ENCODE peak calls at places on chromosome 22, in five cellular contexts. O, C, I, Y and K are unnamed samples.

GRCh38 chr22:18060646-18061620 is 16.9 kb upstream of the PEX26 start:
- DNase-seq in O (no peak), C (no peak), I (peak), Y (peak), K (no peak)

GRCh38 chr22:26573026-26573662 is 16.8 kb downstream of the TPST2 start:
- DNase-seq in O (peak), C (no peak), I (no peak), Y (peak), K (no peak)

GRCh38 chr22:36317658-36318271 is 64.8 kb downstream of the APOL1 start:
- DNase-seq in O (no peak), C (no peak), I (no peak), Y (no peak), K (no peak)

GRCh38 chr22:50340157-50340879 is 2.8 kb upstream of the PPP6R2 start:
- DNase-seq in O (no peak), C (no peak), I (no peak), Y (no peak), K (no peak)

GRCh38 chr22:33073989-33074391 is 15.8 kb upstream of the SYN3 start:
- DNase-seq in O (no peak), C (no peak), I (peak), Y (no peak), K (peak)

GRCh38 chr22:23705358-23705757 is 14.5 kb downstream of the RGL4 start:
- DNase-seq in O (no peak), C (no peak), I (no peak), Y (no peak), K (no peak)

GRCh38 chr22:36258750-36259619 is 6.1 kb downstream of the APOL1 start:
- DNase-seq in O (peak), C (no peak), I (no peak), Y (peak), K (no peak)

GRCh38 chr22:17906978-17907730 is 117.2 kb downstream of the MICAL3 start:
- DNase-seq in O (no peak), C (no peak), I (no peak), Y (no peak), K (no peak)

GRCh38 chr22:43826142-43827093 is 14.3 kb upstream of the EFCAB6 start:
- DNase-seq in O (peak), C (peak), I (peak), Y (peak), K (peak)

GRCh38 chr22:23182289-23183106 is 2.2 kb downstream of the BCR start:
- DNase-seq in O (no peak), C (no peak), I (no peak), Y (peak), K (peak)

GRCh38 chr22:21051145-21051835 is 5.5 kb downstream of the LRRC74B start:
- DNase-seq in O (no peak), C (no peak), I (no peak), Y (no peak), K (no peak)

GRCh38 chr22:45483918-45484499 is 18.7 kb upstream of the FBLN1 start:
- DNase-seq in O (no peak), C (no peak), I (no peak), Y (no peak), K (no peak)

GRCh38 chr22:37552560-37553163 is 7.6 kb upstream of the CDC42EP1 start:
- DNase-seq in O (peak), C (no peak), I (no peak), Y (peak), K (no peak)

GRCh38 chr22:41481131-41481830 is 12.4 kb downstream of the ACO2 start:
- DNase-seq in O (peak), C (no peak), I (no peak), Y (peak), K (no peak)

GRCh38 chr22:44363214-44363979 is 50.6 kb upstream of the SHISAL1 start:
- DNase-seq in O (peak), C (no peak), I (peak), Y (peak), K (peak)

DNA sequence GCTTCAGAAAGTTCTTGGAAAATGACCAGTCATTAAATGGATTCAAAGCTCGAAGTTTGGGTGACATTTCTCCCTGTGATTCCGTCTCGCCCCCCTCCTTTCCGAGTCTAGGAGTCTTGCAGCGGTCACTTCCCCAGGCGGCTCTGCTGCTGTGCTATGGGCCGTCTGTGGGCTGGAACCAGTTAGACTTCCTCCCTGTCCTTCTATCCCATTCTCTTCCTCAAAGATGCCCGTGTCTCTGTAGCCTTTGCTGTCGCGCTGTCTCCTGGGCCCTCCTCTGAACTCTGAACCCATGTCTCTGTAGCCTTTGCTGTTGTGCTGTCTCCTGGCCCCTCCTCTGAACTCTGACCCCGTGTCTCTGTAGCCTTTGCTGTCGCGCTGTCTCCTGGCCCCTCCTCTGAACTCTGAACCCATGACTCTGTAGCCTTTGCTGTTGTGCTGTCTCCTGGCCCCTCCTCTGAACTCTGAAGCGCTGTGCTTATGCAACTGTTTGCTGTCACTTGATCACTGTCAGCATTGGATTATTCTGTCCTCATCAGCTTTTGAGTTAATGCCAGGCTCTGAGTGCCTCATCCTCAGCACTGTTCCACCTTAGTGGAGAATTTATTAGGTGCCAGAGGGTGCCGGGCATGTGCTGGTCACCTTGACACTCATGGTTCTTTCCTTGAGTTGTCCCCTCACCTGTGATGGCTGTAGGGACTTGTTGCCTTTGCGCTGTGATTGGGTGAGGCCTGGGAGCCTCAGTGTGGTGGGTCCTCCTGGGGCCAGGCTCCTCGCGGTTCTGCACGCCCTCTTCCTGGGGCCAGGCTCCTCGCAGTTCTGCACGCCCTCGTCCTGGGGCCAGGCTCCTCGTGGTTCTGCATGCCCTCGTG is 173.3 kb downstream of the TBC1D22A start:
- DNase-seq in O (peak), C (no peak), I (no peak), Y (no peak), K (no peak)
- TF ChIP-seq POLR2A in O (no peak), C (no peak), I (no peak), Y (no peak), K (no peak)

GRCh38 chr22:20023214-20023613 is 2.3 kb downstream of the TANGO2 start:
- DNase-seq in O (no peak), C (no peak), I (no peak), Y (no peak), K (no peak)

GRCh38 chr22:20020533-20021195 is at the start of gene TANGO2:
- DNase-seq in O (peak), C (peak), I (peak), Y (peak), K (peak)

GRCh38 chr22:20022231-20023069 is 1.5 kb downstream of the TANGO2 start:
- DNase-seq in O (no peak), C (no peak), I (no peak), Y (no peak), K (no peak)

GRCh38 chr22:20019661-20020532 is 1.0 kb upstream of the TANGO2 start:
- DNase-seq in O (no peak), C (no peak), I (no peak), Y (no peak), K (no peak)

GRCh38 chr22:20021196-20022181 is 579 bp downstream of the TANGO2 start:
- DNase-seq in O (peak), C (no peak), I (no peak), Y (peak), K (no peak)
- TF ChIP-seq POLR2A in O (peak), C (no peak), I (no peak), Y (no peak), K (no peak)

GRCh38 chr22:40216041-40216756 is 38.5 kb downstream of the TNRC6B start:
- DNase-seq in O (peak), C (no peak), I (no peak), Y (no peak), K (no peak)
- TF ChIP-seq POLR2A in O (no peak), C (peak), I (no peak), Y (no peak), K (no peak)

DNA sequence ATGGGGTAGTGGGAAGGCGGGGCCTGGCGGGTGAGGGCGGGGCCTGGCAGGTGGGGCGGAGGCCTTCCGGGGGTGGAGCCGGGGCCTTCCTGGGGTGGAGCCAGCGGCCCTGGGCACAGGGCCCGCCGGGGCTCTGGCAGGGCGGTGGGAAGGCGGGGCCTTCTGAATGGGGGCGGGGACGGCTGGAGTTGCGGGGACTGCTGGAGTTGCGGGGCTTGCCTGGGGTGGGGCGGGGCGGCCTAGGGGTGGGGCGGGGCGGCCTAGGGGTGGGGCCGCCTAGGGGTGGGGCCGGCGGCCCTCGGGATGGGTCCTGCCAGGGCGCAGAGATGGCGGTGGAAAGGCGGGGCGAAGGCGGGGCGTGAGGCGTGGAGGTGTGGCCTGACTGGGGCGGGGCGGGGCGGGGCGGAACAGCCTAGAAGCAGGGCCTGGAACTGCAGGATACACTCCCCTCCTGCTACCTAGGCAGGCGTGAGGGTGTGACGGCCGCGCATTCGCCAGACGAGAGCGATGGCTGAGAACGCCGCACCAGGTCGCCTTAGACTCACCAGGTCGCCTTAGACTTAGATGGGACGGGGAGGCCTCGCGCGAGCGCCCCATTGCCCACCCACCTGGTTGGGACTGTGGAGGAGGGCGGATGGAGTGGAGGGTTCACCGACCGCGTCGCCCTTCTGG is 19.3 kb downstream of the RRP7A start:
- DNase-seq in O (peak), C (peak), I (peak), Y (peak), K (peak)
- TF ChIP-seq POLR2A in O (peak), C (no peak), I (peak), Y (no peak), K (no peak)

DNA sequence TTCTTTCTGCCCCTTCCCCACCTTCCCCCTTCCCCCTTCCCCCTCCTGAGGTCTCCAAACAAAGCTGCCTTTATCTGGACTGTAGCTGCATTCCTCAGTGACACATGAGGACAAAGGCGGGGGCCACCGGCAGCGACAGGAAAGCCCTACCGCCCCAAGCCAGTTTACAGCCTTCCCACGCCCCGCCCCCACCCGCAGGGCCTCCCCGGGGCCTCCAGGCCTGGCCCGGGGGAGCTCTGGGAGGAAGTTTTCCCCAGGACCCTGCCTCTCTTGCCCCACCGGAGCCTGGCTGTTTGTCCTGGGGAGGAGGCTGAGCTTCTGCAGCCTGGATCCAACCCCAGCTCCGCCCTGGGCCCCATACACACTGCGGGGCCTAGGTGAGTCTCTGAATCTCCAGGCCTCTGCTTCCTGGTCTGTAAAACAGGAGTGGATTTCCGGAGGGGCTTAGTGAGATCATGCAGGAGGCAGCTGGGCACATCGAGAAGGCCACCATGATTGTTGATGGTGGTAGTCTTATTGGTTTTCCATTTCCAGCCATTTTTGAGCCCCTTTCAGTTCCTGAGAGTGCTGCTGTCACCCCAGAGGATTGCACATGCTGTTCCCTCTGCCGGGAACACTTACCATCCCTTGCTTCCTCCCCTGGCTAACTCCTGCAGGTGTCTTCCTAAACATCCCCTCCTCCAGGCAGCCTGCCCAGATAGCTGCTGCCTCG is 130.7 kb downstream of the MN1 start:
- DNase-seq in O (peak), C (no peak), I (no peak), Y (no peak), K (no peak)
- TF ChIP-seq POLR2A in O (no peak), C (no peak), I (no peak), Y (no peak), K (no peak)

DNA sequence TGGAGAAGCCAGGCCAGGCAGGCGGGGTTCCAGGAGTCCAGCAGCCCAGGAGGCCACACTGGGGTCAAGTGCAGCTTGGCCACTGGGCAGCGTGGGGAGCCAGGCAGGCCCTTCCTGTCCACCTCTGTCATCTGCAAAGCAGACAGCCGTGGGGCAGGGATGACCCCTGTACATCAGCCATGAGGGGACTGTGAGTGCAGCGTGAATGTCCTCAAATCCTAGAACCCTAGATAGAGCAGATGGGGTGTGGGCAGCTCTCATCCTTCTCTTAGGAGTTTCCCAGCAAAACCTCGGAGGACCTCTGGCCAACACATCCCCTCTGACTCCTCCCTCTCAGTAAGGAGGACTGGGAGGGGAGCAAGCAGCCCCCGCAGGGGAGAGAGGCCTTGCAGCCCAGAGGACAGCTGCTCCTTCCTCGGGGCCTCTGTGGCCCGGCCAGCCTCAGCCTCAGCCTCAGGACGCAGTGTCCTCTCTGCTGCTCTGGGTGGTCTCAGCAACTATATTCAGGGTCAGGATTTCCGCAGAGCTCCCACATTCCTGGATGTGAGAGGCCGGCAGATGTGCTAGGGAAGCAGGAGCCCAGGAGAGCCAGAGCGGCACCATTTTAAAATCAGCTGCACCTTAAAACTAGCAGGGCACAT is 820.5 kb downstream of the BRD1 start:
- DNase-seq in O (peak), C (no peak), I (no peak), Y (no peak), K (no peak)
- TF ChIP-seq POLR2A in O (no peak), C (no peak), I (no peak), Y (no peak), K (no peak)

DNA sequence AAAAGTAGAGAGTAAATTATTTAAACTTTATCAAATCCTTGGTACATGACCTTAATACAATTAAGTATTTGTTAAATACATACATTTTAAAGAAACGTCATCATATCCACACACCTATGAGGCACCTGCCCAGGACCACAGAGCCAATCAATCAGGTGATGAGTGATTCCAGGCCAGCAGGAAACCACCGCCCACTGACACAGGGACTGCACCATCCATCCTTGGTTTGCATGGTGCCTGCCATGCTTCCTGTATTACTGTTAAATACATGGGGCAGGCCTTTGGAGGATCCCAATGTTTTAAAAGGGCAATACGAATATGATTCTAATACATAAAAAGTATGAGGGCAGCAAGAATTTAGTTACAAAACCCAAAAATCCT is 7.0 kb upstream of the TBC1D10A start:
- DNase-seq in O (no peak), C (no peak), I (no peak), Y (no peak), K (no peak)
- TF ChIP-seq POLR2A in O (no peak), C (no peak), I (no peak), Y (no peak), K (no peak)